ENCODE peak calls at places on chromosomes 7 and 10, in eight cellular contexts. H, B, F, P, S, K, W and J are unnamed samples.

GRCh38 chr7:157402388-157402703 is 65.5 kb downstream of the DNAJB6 start:
- DNase-seq in K (no peak), W (no peak), F (no peak), S (no peak), H (no peak), B (no peak), P (no peak), J (peak)

GRCh38 chr7:73742753-73743641 is 4.4 kb upstream of the ABHD11 start:
- DNase-seq in K (no peak), H (no peak), S (no peak), B (peak), P (peak), W (peak), F (peak), J (no peak)

GRCh38 chr10:74500806-74501205 is 325.6 kb upstream of the KAT6B start:
- DNase-seq in F (no peak), P (no peak), S (no peak), B (no peak), W (no peak), K (peak), H (peak), J (no peak)

GRCh38 chr10:91389636-91390512 is 20.3 kb upstream of the HECTD2 start:
- DNase-seq in K (peak), F (no peak), H (peak), B (peak), S (no peak), P (peak), W (no peak), J (peak)

GRCh38 chr10:49609283-49610014 is 661 bp upstream of the SLC18A3 start:
- DNase-seq in P (peak), F (no peak), H (no peak), K (no peak), S (no peak), B (no peak), W (no peak), J (no peak)

GRCh38 chr10:21402606-21403083 is 122.8 kb downstream of the SKIDA1 start:
- DNase-seq in K (peak), F (no peak), P (no peak), B (no peak), W (no peak), S (no peak), H (peak), J (no peak)

GRCh38 chr10:27504897-27505457 is 873 bp downstream of the RAB18 start:
- DNase-seq in P (no peak), S (no peak), W (no peak), K (peak), H (peak), B (no peak), F (no peak), J (no peak)

GRCh38 chr10:23344251-23344841 is at the start of gene C10orf67:
- DNase-seq in K (peak), P (peak), S (peak), B (no peak), F (no peak), H (peak), W (no peak), J (no peak)

GRCh38 chr7:40945788-40946187 is 757.1 kb downstream of the INHBA start:
- DNase-seq in S (no peak), F (no peak), W (no peak), B (no peak), K (no peak), P (no peak), H (no peak), J (no peak)

GRCh38 chr7:116142850-116143249 is 67.5 kb upstream of the TES start:
- DNase-seq in F (no peak), S (no peak), K (no peak), H (no peak), B (no peak), W (no peak), P (no peak), J (no peak)

GRCh38 chr7:126026421-126027088 is 1096.9 kb upstream of the POT1 start:
- DNase-seq in W (no peak), B (no peak), P (peak), H (peak), K (no peak), F (no peak), S (no peak), J (no peak)

GRCh38 chr7:92768501-92769360 is 67.6 kb downstream of the CDK6 start:
- DNase-seq in P (no peak), W (no peak), S (no peak), K (peak), H (peak), B (peak), F (no peak), J (no peak)

GRCh38 chr7:14836571-14837189 is 65.9 kb downstream of the DGKB start:
- DNase-seq in B (no peak), W (peak), P (peak), K (peak), S (peak), F (no peak), H (peak), J (no peak)

GRCh38 chr7:128035712-128036111 is 4.5 kb upstream of the LRRC4 start:
- DNase-seq in H (peak), P (peak), W (no peak), F (no peak), B (no peak), K (no peak), S (no peak), J (peak)

GRCh38 chr7:98691619-98692018 is 74.5 kb downstream of the NPTX2 start:
- DNase-seq in S (no peak), W (no peak), H (no peak), F (no peak), K (no peak), B (no peak), P (no peak), J (no peak)

GRCh38 chr7:95066736-95067530 is 159.5 kb downstream of the PPP1R9A start:
- DNase-seq in K (peak), H (peak), F (no peak), B (no peak), P (no peak), W (no peak), S (no peak), J (no peak)

GRCh38 chr7:40659231-40659630 is 524.4 kb downstream of the SUGCT start:
- DNase-seq in H (no peak), B (no peak), K (no peak), S (no peak), W (no peak), F (no peak), P (no peak), J (no peak)

GRCh38 chr10:68665841-68666240 is 55.2 kb upstream of the CCAR1 start:
- DNase-seq in W (no peak), K (peak), H (peak), F (no peak), P (no peak), S (no peak), B (no peak), J (no peak)

GRCh38 chr7:43108255-43109011 is 4.0 kb upstream of the HECW1 start:
- DNase-seq in F (peak), P (peak), K (peak), H (peak), S (peak), W (peak), B (peak), J (peak)

GRCh38 chr10:36344240-36344639 is 702.1 kb upstream of the FZD8 start:
- DNase-seq in B (no peak), K (no peak), F (no peak), S (no peak), H (peak), P (no peak), W (no peak), J (no peak)

GRCh38 chr7:152406491-152406890 is 29.3 kb downstream of the KMT2C start:
- DNase-seq in F (no peak), S (no peak), K (no peak), H (no peak), P (no peak), B (no peak), W (no peak), J (no peak)

GRCh38 chr10:109922353-109922975 is 847 bp downstream of the XPNPEP1 start:
- DNase-seq in P (no peak), F (no peak), B (no peak), H (no peak), W (no peak), K (no peak), S (no peak), J (peak)

GRCh38 chr10:69800109-69800508 is 1.6 kb upstream of the COL13A1 start:
- DNase-seq in P (peak), S (no peak), F (peak), W (no peak), H (peak), B (peak), K (peak), J (peak)

GRCh38 chr7:129422727-129423126 is 11.5 kb upstream of the STRIP2 start:
- DNase-seq in S (no peak), P (no peak), F (no peak), W (no peak), B (no peak), K (no peak), H (no peak), J (no peak)

GRCh38 chr10:42690449-42691360 is 52.3 kb upstream of the ZNF33B start:
- DNase-seq in H (no peak), W (no peak), F (no peak), B (no peak), P (no peak), S (no peak), K (no peak), J (peak)

GRCh38 chr10:75295901-75296441 is 60.2 kb upstream of the COMTD1 start:
- DNase-seq in S (no peak), P (no peak), K (no peak), W (peak), F (no peak), H (peak), B (no peak), J (no peak)

GRCh38 chr10:82925547-82925946 is 1050.6 kb downstream of the NRG3 start:
- DNase-seq in W (no peak), K (peak), P (no peak), F (no peak), S (no peak), H (peak), B (peak), J (no peak)

GRCh38 chr10:2980116-2980515 is 87.2 kb upstream of the PFKP start:
- DNase-seq in F (no peak), K (no peak), H (peak), P (no peak), W (no peak), S (no peak), B (no peak), J (no peak)

GRCh38 chr7:138029126-138029525 is 27.2 kb upstream of the CREB3L2 start:
- DNase-seq in S (no peak), K (no peak), B (no peak), W (no peak), H (no peak), P (no peak), F (no peak), J (no peak)

DNA sequence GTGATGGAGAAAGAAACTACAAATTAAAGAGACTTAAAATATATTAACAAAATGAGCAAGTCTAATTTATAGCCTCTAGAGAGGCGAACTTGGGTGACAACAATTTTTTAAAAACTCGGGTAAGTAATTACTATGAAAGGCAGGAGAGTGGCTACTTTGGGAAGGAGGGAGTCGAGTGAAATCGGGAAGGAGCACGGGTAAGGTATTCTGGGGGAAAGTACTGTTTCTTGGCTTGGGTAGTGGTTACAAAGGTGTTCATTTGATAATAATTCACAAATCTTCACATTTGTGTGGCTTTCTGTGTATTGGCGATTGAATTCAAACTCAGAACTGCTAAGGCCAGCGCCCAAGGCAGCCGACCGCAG is 32.9 kb upstream of the GRID1 start:
- DNase-seq in B (no peak), H (no peak), P (no peak), F (no peak), W (no peak), K (no peak), S (no peak), J (no peak)
- H3K4me3 ChIP-seq in B (peak), H (peak), P (no peak), F (peak), W (peak), K (peak), S (peak), J (no peak)

DNA sequence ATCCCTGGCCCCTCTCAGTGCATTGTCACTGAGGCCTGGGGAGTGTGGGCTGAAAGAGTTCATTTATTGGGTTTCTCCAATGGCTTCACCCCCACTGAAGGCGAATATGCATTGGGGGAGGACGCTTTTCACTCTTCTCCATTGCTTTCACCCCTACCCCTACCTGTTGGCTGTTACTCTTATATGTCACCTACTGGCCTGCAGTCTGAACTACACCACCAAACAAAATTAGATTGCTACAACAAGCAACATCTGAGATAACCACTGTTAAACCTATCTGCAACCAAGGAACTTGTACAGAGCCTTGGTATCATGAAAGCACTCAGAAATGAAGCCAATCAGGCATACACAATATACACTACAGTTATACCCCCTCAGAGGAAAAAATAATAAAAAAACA is 203.7 kb downstream of the REEP3 start:
- DNase-seq in P (no peak), K (no peak), S (no peak), W (no peak), F (no peak), B (no peak), H (no peak), J (no peak)
- TF ChIP-seq CTCF in P (peak), K (no peak), S (no peak), W (no peak), F (no peak), B (peak), H (no peak), J (peak)

GRCh38 chr7:23369695-23370404 is 70.7 kb downstream of the MALSU1 start:
- DNase-seq in P (no peak), F (no peak), S (no peak), H (no peak), B (no peak), K (no peak), W (no peak), J (no peak)

GRCh38 chr7:23369100-23369499 is 70.0 kb downstream of the MALSU1 start:
- DNase-seq in H (no peak), S (no peak), W (no peak), B (peak), K (no peak), F (no peak), P (no peak), J (no peak)

GRCh38 chr7:23373151-23374004 is 74.2 kb downstream of the MALSU1 start:
- DNase-seq in P (no peak), K (peak), H (peak), B (peak), W (no peak), F (no peak), S (no peak), J (peak)

GRCh38 chr7:23377134-23377533 is 78.0 kb downstream of the MALSU1 start:
- DNase-seq in P (no peak), H (peak), S (no peak), W (no peak), F (no peak), K (peak), B (no peak), J (no peak)

GRCh38 chr7:23372671-23373070 is 73.5 kb downstream of the MALSU1 start:
- DNase-seq in B (no peak), S (no peak), W (no peak), P (no peak), H (peak), K (no peak), F (no peak), J (no peak)
- H3K4me3 ChIP-seq in B (no peak), S (no peak), W (no peak), P (no peak), H (no peak), K (no peak), F (no peak), J (no peak)

GRCh38 chr10:129233351-129234148 is 233.5 kb upstream of the MGMT start:
- DNase-seq in H (no peak), S (no peak), P (no peak), K (no peak), B (no peak), W (no peak), F (no peak), J (no peak)
- TF ChIP-seq CTCF in H (no peak), S (no peak), P (no peak), K (no peak), B (no peak), W (no peak), F (no peak), J (no peak)

DNA sequence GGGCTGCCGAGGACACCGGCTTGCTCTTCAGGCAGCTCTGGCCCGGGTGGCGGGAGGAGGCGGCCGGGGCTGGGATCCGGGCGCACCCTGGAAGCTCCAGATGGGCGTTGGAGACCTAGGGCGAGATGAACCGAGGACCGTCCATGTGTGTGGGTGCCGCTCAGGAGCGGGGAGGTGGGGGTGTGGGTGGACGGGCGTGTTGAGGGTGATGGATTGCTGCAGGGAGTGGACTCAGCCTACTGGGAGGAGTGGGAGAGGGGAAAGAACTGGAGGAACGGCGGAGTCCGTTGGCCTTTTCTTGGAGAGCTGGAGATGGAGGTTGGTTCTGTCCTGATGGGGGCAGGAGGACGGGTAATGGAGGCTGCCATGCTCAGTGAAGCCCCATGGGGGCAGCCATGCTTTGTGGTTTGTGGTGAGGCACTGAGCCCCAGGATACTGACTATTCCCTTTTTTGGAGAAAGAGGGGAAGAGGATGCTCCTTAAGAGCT is 27.1 kb downstream of the HIF1AN start:
- DNase-seq in F (no peak), H (peak), K (peak), B (no peak), S (no peak), W (peak), P (peak), J (peak)
- H3K4me3 ChIP-seq in F (peak), H (no peak), K (no peak), B (no peak), S (no peak), W (no peak), P (no peak), J (no peak)

DNA sequence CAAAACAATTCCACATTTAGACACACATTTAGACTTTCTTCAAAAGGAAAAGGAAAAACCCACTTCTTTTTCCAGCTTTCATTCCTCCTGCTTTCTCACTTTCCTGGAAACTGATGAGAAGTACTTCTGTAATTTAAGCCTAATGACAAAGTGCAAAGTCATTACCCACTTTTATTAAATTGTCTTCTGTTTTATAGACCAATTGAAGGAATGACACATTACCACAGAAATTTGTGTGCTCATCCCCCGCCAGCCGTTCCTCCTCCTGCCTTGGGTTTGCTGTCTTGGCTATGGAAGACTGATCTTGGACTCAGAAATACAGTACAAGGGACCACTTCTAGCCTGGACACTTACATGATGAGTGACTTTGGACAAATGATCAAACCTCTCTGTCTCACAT is 717.8 kb downstream of the SORCS3 start:
- DNase-seq in B (no peak), H (peak), P (no peak), K (no peak), S (no peak), W (no peak), F (no peak), J (no peak)
- TF ChIP-seq CTCF in B (no peak), H (no peak), P (no peak), K (no peak), S (no peak), W (no peak), F (no peak), J (no peak)

GRCh38 chr10:93456480-93456879 is 25.7 kb downstream of the MYOF start:
- DNase-seq in F (no peak), S (no peak), P (no peak), W (no peak), B (no peak), K (no peak), H (peak), J (no peak)

GRCh38 chr10:93461124-93461806 is 20.9 kb downstream of the MYOF start:
- DNase-seq in H (peak), P (no peak), S (no peak), K (peak), W (no peak), B (no peak), F (no peak), J (no peak)

GRCh38 chr10:93461807-93462178 is 20.3 kb downstream of the MYOF start:
- DNase-seq in K (peak), P (no peak), H (peak), B (peak), W (no peak), S (no peak), F (peak), J (peak)

GRCh38 chr10:93457511-93457910 is 24.6 kb downstream of the MYOF start:
- DNase-seq in K (no peak), B (no peak), H (no peak), W (no peak), P (no peak), F (no peak), S (no peak), J (no peak)

DNA sequence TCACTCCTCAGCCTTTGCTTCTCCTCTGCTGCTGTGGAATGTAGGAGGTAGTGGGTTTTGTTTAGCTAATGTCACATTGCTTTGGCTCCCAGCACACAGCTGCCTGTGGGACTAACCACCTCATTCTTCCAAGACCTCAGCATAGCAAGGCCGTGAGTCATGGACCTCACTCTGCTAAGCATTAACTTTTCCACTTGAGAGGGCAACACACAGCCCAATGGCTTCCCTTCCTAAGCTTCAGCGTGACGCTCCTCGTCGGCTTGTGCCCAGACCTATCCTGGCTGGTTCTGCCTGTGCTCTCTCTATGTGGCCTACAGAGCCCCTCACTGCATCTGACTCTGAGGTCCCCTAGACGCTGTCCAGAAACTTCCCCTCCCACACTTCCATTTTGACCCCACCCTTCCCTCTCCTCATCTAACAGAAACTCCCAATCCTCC is 23.3 kb downstream of the MYOF start:
- DNase-seq in K (peak), P (peak), H (peak), W (peak), F (peak), B (no peak), S (peak), J (peak)
- H3K4me3 ChIP-seq in K (no peak), P (no peak), H (peak), W (no peak), F (no peak), B (no peak), S (no peak), J (no peak)

GRCh38 chr7:28800150-28800549 is 158.0 kb downstream of the TRIL start:
- DNase-seq in F (no peak), W (no peak), K (no peak), H (no peak), B (no peak), S (peak), P (no peak), J (peak)
- TF ChIP-seq CTCF in F (no peak), W (no peak), K (no peak), H (no peak), B (no peak), S (no peak), P (no peak), J (no peak)